ENCODE peak calls at places on chromosomes 7 and 10, in four cellular contexts. L is stomach, H is fibroblast of lung, E is breast epithelium. M is an unnamed sample.

GRCh38 chr10:12369982-12370381 is 20.6 kb downstream of the CAMK1D start:
- DNase-seq in L (no peak), H (no peak), E (no peak), M (no peak)

GRCh38 chr7:140719711-140720110 is 23.2 kb downstream of the NDUFB2 start:
- DNase-seq in L (no peak), H (peak; percentile 30), E (no peak), M (no peak)

GRCh38 chr10:2895616-2896196 is 171.6 kb upstream of the PFKP start:
- DNase-seq in L (no peak), H (no peak), E (no peak), M (no peak)

GRCh38 chr7:353746-354325 is 63.9 kb downstream of the FOXL3 start:
- DNase-seq in L (no peak), H (peak; percentile 77), E (peak; percentile 93), M (peak; percentile 33)

GRCh38 chr7:5350600-5351385 is 68.0 kb downstream of the SLC29A4 start:
- DNase-seq in L (no peak), H (no peak), E (no peak), M (no peak)

GRCh38 chr10:70549962-70550845 is 52.3 kb downstream of the PRF1 start:
- DNase-seq in L (peak; percentile 77), H (peak; percentile 39), E (peak; percentile 53), M (peak; percentile 13)

GRCh38 chr10:87589653-87590052 is 70.0 kb upstream of the PAPSS2 start:
- DNase-seq in L (no peak), H (peak; percentile 62), E (no peak), M (no peak)

GRCh38 chr7:68420342-68420750 is 1177.9 kb upstream of the AUTS2 start:
- DNase-seq in L (no peak), H (no peak), E (no peak), M (peak; percentile 49)

GRCh38 chr7:101390901-101391301 is 28.2 kb downstream of the COL26A1 start:
- DNase-seq in L (no peak), H (no peak), E (no peak), M (no peak)

GRCh38 chr10:48444266-48444665 is 137.8 kb downstream of the MAPK8 start:
- DNase-seq in L (peak; percentile 25), H (peak; percentile 27), E (no peak), M (no peak)

GRCh38 chr10:96401036-96401435 is 42.2 kb upstream of the OPALIN start:
- DNase-seq in L (no peak), H (no peak), E (no peak), M (no peak)

GRCh38 chr7:33054261-33054964 is 8.2 kb downstream of the NT5C3A start:
- DNase-seq in L (no peak), H (peak; percentile 45), E (no peak), M (no peak)

GRCh38 chr10:17059197-17059688 is 70.4 kb downstream of the CUBN start:
- DNase-seq in L (no peak), H (peak; percentile 96), E (no peak), M (no peak)

GRCh38 chr7:74569501-74570075 is 87.9 kb upstream of the GTF2I start:
- DNase-seq in L (no peak), H (no peak), E (no peak), M (no peak)

GRCh38 chr10:100805543-100806355 is 60.4 kb downstream of the PAX2 start:
- DNase-seq in L (no peak), H (no peak), E (no peak), M (no peak)

GRCh38 chr7:139505563-139505962 is 17.9 kb upstream of the CLEC2L start:
- DNase-seq in L (no peak), H (no peak), E (no peak), M (no peak)

GRCh38 chr7:17298840-17299476 is 506 bp downstream of the AHR start:
- DNase-seq in L (peak; percentile 49), H (peak; percentile 21), E (peak; percentile 47), M (peak; percentile 25)

GRCh38 chr7:99928994-99929729 is at the start of gene GJC3:
- DNase-seq in L (peak; percentile 48), H (peak; percentile 47), E (peak; percentile 62), M (peak; percentile 40)

GRCh38 chr10:91891285-91892001 is 17.8 kb downstream of the FGFBP3 start:
- DNase-seq in L (no peak), H (peak; percentile 34), E (no peak), M (no peak)

GRCh38 chr10:117934477-117934876 is 112.3 kb downstream of the RAB11FIP2 start:
- DNase-seq in L (no peak), H (no peak), E (no peak), M (no peak)

GRCh38 chr10:95864906-95865813 is 42.6 kb upstream of the CC2D2B start:
- DNase-seq in L (no peak), H (peak; percentile 75), E (peak; percentile 24), M (peak; percentile 2)

GRCh38 chr10:79239930-79240713 is 107.1 kb upstream of the PPIF start:
- DNase-seq in L (no peak), H (peak; percentile 86), E (no peak), M (no peak)

GRCh38 chr7:8204674-8205377 is 57.1 kb downstream of the ICA1 start:
- DNase-seq in L (no peak), H (no peak), E (no peak), M (no peak)

GRCh38 chr7:24227603-24228359 is 56.2 kb upstream of the NPY start:
- DNase-seq in L (no peak), H (no peak), E (no peak), M (no peak)

GRCh38 chr7:69598487-69599148 is 343 bp downstream of the AUTS2 start:
- DNase-seq in L (no peak), H (peak; percentile 42), E (peak; percentile 22), M (no peak)

GRCh38 chr7:25828468-25828867 is 323.5 kb upstream of the NFE2L3 start:
- DNase-seq in L (no peak), H (no peak), E (no peak), M (no peak)

GRCh38 chr7:142796501-142797341 is 26.0 kb downstream of the PRSS2 start:
- DNase-seq in L (no peak), H (peak; percentile 17), E (no peak), M (no peak)

GRCh38 chr10:69321865-69322264 is 43.6 kb downstream of the HK1 start:
- DNase-seq in L (no peak), H (peak; percentile 52), E (no peak), M (no peak)

GRCh38 chr10:73554729-73555128 is 36.4 kb downstream of the USP54 start:
- DNase-seq in L (no peak), H (no peak), E (no peak), M (no peak)

GRCh38 chr10:74823791-74824183 is 2.6 kb upstream of the KAT6B start:
- DNase-seq in L (no peak), H (no peak), E (no peak), M (no peak)

GRCh38 chr10:74824184-74825032 is 2.0 kb upstream of the KAT6B start:
- DNase-seq in L (no peak), H (no peak), E (no peak), M (no peak)

GRCh38 chr10:74821501-74821900 is 4.9 kb upstream of the KAT6B start:
- DNase-seq in L (peak; percentile 83), H (no peak), E (no peak), M (no peak)

GRCh38 chr10:74822583-74823089 is 3.8 kb upstream of the KAT6B start:
- DNase-seq in L (no peak), H (peak; percentile 85), E (no peak), M (no peak)

GRCh38 chr10:74822101-74822500 is 4.3 kb upstream of the KAT6B start:
- DNase-seq in L (peak; percentile 49), H (no peak), E (no peak), M (no peak)
- H3K27ac ChIP-seq in L (peak overlapping the region; percentile 78), H (peak overlapping the region; percentile 51), E (peak overlapping the region; percentile 2), M (no peak overlapping the region)

GRCh38 chr7:44275829-44276570 is 49.4 kb downstream of the CAMK2B start:
- DNase-seq in L (no peak), H (no peak), E (no peak), M (no peak)
- H3K27ac ChIP-seq in L (no peak overlapping the region), H (no peak overlapping the region), E (no peak overlapping the region), M (peak overlapping the region; percentile 73)

DNA sequence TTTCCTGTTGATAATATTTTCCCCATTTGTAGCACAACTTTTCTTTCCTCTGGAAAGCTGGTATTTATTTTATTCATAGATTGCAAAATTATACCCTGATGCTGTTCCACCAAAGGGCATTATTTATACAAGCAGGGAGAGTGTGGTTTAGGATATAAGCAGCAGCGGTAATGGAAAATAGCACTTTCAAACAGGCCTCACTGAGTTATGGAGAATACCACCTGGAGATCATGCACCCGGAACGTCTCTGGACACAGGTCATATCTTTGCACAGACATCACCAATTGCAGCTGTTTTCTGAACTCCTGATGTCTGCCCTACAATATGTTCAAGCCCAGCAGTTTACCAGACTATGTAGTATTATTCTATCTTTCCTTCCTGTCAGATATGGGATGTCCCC is 2.0 kb upstream of the CALD1 start:
- DNase-seq in L (no peak), H (no peak), E (no peak), M (no peak)
- H3K27ac ChIP-seq in L (no peak overlapping the region), H (peak overlapping the region; percentile 79), E (peak overlapping the region; percentile 89), M (no peak overlapping the region)

GRCh38 chr7:90409667-90410066 is 6.4 kb downstream of the CLDN12 start:
- DNase-seq in L (no peak), H (peak; percentile 12), E (no peak), M (no peak)
- H3K27ac ChIP-seq in L (no peak overlapping the region), H (no peak overlapping the region), E (peak overlapping the region; percentile 49), M (no peak overlapping the region)

M was measured in caudate nucleus.